ENCODE peak calls at places on chromosomes 13 and 19, in five cellular contexts. I, R, K, E and Y are unnamed samples.

GRCh38 chr19:18650048-18650435 is 13.2 kb downstream of the KLHL26 start:
- DNase-seq in K (no peak), I (no peak), R (no peak), E (no peak), Y (peak; percentile 61)

GRCh38 chr19:15276620-15277019 is 44.4 kb upstream of the EPHX3 start:
- DNase-seq in E (no peak), R (no peak), I (no peak), K (no peak), Y (no peak)

GRCh38 chr19:16067205-16067938 is 8.9 kb upstream of the TPM4 start:
- DNase-seq in R (no peak), I (no peak), E (no peak), K (no peak), Y (peak; percentile 87)

GRCh38 chr19:11345122-11345752 is 831 bp downstream of the TMEM205 start:
- DNase-seq in R (no peak), I (no peak), K (no peak), E (peak; percentile 5), Y (no peak)

GRCh38 chr19:43799502-43800142 is 2.6 kb downstream of the LYPD5 start:
- DNase-seq in K (no peak), I (no peak), E (no peak), R (peak; percentile 32), Y (no peak)

GRCh38 chr19:2240881-2241760 is 4.5 kb downstream of the SF3A2 start:
- DNase-seq in R (no peak), E (no peak), I (no peak), K (no peak), Y (no peak)

GRCh38 chr13:30847697-30848307 is 58.3 kb upstream of the MEDAG start:
- DNase-seq in E (no peak), R (no peak), I (peak; percentile 40), K (no peak), Y (peak; percentile 99)

GRCh38 chr19:40831502-40832430 is 18.5 kb downstream of the CYP2A6 start:
- DNase-seq in E (no peak), K (peak; percentile 90), I (no peak), R (peak; percentile 30), Y (peak; percentile 97)

GRCh38 chr13:26964278-26965057 is 203.9 kb upstream of the GPR12 start:
- DNase-seq in I (no peak), K (no peak), E (no peak), R (no peak), Y (peak; percentile 67)

GRCh38 chr13:98467263-98467985 is 109.5 kb downstream of the STK24 start:
- DNase-seq in R (no peak), K (no peak), I (no peak), E (no peak), Y (no peak)
- TF ChIP-seq RCOR1 in R (no peak), K (no peak), I (no peak), E (no peak), Y (no peak)

GRCh38 chr13:48333976-48334375 is 30.4 kb downstream of the RB1 start:
- DNase-seq in K (no peak), I (no peak), R (no peak), E (no peak), Y (peak; percentile 36)
- TF ChIP-seq RCOR1 in K (no peak), I (no peak), R (no peak), E (no peak), Y (no peak)

GRCh38 chr19:52670046-52670445 is 31.9 kb upstream of the ZNF83 start:
- DNase-seq in K (no peak), I (no peak), E (no peak), R (no peak), Y (no peak)

GRCh38 chr19:52667972-52668371 is 29.8 kb upstream of the ZNF83 start:
- DNase-seq in R (no peak), I (no peak), K (no peak), E (no peak), Y (no peak)

GRCh38 chr19:52669586-52669985 is 31.4 kb upstream of the ZNF83 start:
- DNase-seq in I (no peak), K (no peak), R (no peak), E (no peak), Y (no peak)

GRCh38 chr19:52673014-52673413 is 34.9 kb upstream of the ZNF83 start:
- DNase-seq in I (no peak), R (no peak), K (no peak), E (no peak), Y (peak; percentile 43)
- TF ChIP-seq RCOR1 in I (no peak), R (no peak), K (no peak), E (no peak), Y (no peak)

GRCh38 chr19:38386300-38386967 is 1.4 kb downstream of the GGN start:
- DNase-seq in R (no peak), E (no peak), K (no peak), I (no peak), Y (no peak)

GRCh38 chr19:38385804-38386257 is 2.0 kb downstream of the GGN start:
- DNase-seq in R (no peak), E (peak; percentile 34), K (no peak), I (no peak), Y (no peak)

GRCh38 chr19:38388310-38389100 is at the start of gene SPRED3:
- DNase-seq in K (peak; percentile 78), I (no peak), R (peak; percentile 25), E (peak; percentile 90), Y (peak; percentile 66)

GRCh38 chr19:38387550-38388309 is at the start of gene GGN:
- DNase-seq in K (peak; percentile 98), I (no peak), E (peak; percentile 95), R (peak; percentile 90), Y (peak; percentile 93)

DNA sequence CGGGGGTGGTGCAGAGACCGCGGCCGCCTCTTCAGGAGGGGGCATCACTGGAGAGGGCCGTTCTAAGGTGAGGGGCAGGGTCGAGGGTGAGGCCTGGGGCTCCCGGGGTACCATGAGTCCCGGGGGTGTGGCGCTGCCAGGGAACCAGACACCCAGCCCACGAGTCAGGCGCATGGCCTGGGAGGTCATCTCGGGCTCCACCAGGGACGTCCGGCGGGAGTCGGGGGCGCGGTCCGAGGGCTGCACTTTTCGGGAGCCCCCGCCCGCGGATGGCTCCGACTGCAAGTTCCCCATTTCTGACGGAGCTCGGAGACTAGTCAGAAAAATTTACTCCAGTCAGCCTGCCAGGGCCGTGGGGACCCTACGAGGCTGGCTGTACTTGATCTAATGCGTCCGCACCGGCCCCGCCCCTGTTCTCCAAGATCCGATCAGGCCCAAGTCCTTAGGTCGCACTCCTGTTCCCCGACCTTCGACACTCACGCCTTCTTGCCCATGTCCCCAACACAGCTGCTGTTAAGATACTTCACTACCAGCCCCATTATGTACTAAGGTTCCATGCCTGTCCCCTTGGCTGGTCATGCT is 775 bp downstream of the GGN start:
- DNase-seq in I (no peak), R (peak; percentile 78), K (no peak), E (peak; percentile 63), Y (no peak)
- TF ChIP-seq RCOR1 in I (no peak), R (no peak), K (no peak), E (no peak), Y (no peak)

GRCh38 chr13:25112856-25113255 is 16.9 kb downstream of the PABPC3 start:
- DNase-seq in E (no peak), I (no peak), R (no peak), K (no peak), Y (no peak)

GRCh38 chr13:25111557-25111956 is 15.6 kb downstream of the PABPC3 start:
- DNase-seq in K (no peak), I (no peak), R (no peak), E (no peak), Y (peak; percentile 7)

GRCh38 chr13:25116044-25116443 is 20.1 kb downstream of the PABPC3 start:
- DNase-seq in R (no peak), I (no peak), K (no peak), E (no peak), Y (no peak)

GRCh38 chr13:25117312-25117711 is 21.4 kb downstream of the PABPC3 start:
- DNase-seq in I (no peak), K (no peak), R (no peak), E (no peak), Y (no peak)

DNA sequence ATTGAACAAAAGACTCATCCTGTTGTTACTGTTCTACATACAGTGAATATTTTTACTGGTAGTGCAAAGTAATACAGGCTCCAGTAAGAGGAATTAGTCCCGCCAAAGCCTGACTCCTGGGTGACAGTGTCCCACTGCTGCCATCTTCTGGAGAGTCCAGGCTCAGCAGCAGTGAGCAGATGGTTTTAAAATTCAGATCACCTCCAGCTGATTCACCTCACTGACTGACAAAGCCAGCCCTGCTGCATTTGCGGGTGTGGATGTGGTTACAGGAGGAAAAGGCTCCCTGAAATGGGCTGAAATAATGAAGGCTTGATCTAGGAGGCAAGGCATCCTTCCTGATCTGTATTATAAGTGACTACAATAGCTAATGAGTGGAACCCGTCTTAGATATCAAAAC is 18.3 kb downstream of the PABPC3 start:
- DNase-seq in E (peak; percentile 71), I (peak; percentile 56), R (peak; percentile 74), K (peak; percentile 65), Y (peak; percentile 69)
- TF ChIP-seq RCOR1 in E (no peak), I (no peak), R (no peak), K (no peak), Y (no peak)